ENCODE peak calls at places on chromosomes 13 and 19, in five cellular contexts. F is SK-N-SH, Z is GM23338, U is HCT116, W is A549. V is an unnamed sample.

GRCh38 chr19:33445752-33446070 is 72.2 kb downstream of the CEBPG start:
- DNase-seq in W (no peak), F (no peak), Z (no peak), U (no peak), V (no peak)

GRCh38 chr19:3708207-3708931 is at the start of gene TJP3:
- DNase-seq in F (peak; percentile 35), U (peak; percentile 65), Z (peak; percentile 44), W (no peak), V (no peak)

GRCh38 chr19:35995655-35995993 is 636 bp downstream of the SDHAF1 start:
- DNase-seq in Z (peak; percentile 85), W (peak; percentile 69), U (no peak), F (peak; percentile 67), V (peak; percentile 19)

GRCh38 chr13:108755084-108755483 is 125.7 kb downstream of the MYO16 start:
- DNase-seq in W (no peak), Z (no peak), F (no peak), U (no peak), V (no peak)

GRCh38 chr13:79270859-79271258 is 135.2 kb downstream of the RBM26 start:
- DNase-seq in F (no peak), U (no peak), Z (no peak), W (no peak), V (no peak)

GRCh38 chr13:81247711-81248110 is 906.8 kb upstream of the SPRY2 start:
- DNase-seq in U (no peak), F (no peak), Z (no peak), W (no peak), V (no peak)

GRCh38 chr19:2119916-2120785 is 23.4 kb downstream of the IZUMO4 start:
- DNase-seq in F (no peak), U (no peak), W (no peak), Z (no peak), V (no peak)

GRCh38 chr13:40120288-40120687 is 464.8 kb downstream of the COG6 start:
- DNase-seq in Z (no peak), F (no peak), W (no peak), U (no peak), V (no peak)

GRCh38 chr19:8609210-8610040 is 1.1 kb downstream of the ADAMTS10 start:
- DNase-seq in Z (peak; percentile 87), W (peak; percentile 91), F (peak; percentile 92), U (peak; percentile 15), V (peak; percentile 42)

GRCh38 chr13:38575427-38575826 is 111.5 kb upstream of the FREM2 start:
- DNase-seq in W (no peak), Z (no peak), U (no peak), F (no peak), V (no peak)

GRCh38 chr13:38582133-38582532 is 104.7 kb upstream of the FREM2 start:
- DNase-seq in Z (peak; percentile 72), W (peak; percentile 32), F (peak; percentile 20), U (no peak), V (peak; percentile 8)

GRCh38 chr13:38577048-38577447 is 109.8 kb upstream of the FREM2 start:
- DNase-seq in F (no peak), Z (peak; percentile 43), W (no peak), U (no peak), V (no peak)
- TF ChIP-seq CTCF in F (no peak), Z (no peak), W (no peak), U (no peak), V (no peak)

GRCh38 chr13:42334329-42334706 is 62.4 kb downstream of the AKAP11 start:
- DNase-seq in U (no peak), W (no peak), F (no peak), Z (no peak), V (no peak)
- TF ChIP-seq REST in U (no peak), W (no peak), F (no peak), Z (no peak), V (no peak)

DNA sequence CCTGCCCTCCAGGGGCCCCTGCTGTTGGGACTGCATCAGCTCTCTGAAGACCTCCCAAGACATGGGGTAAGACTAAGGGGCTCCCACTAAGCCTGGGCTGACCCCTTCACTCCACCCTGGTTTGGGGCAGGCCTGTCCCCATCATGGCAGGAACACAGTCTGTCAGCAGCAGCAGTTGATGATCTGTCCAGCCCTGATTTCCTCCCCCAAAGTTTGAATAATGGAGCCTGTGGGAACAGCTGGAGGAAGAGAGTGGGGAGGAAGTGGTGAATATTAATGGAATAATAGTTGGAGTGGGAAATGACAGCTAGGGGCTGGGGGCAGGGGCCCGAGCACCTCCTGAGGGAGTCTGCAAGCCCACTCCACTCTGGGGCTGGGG is 1.3 kb upstream of the B3GNT8 start:
- DNase-seq in U (no peak), F (no peak), W (no peak), Z (no peak), V (no peak)
- H3K27ac ChIP-seq in U (no peak overlapping the region), F (no peak overlapping the region), W (no peak overlapping the region), Z (no peak overlapping the region), V (peak overlapping the region; percentile 86)

DNA sequence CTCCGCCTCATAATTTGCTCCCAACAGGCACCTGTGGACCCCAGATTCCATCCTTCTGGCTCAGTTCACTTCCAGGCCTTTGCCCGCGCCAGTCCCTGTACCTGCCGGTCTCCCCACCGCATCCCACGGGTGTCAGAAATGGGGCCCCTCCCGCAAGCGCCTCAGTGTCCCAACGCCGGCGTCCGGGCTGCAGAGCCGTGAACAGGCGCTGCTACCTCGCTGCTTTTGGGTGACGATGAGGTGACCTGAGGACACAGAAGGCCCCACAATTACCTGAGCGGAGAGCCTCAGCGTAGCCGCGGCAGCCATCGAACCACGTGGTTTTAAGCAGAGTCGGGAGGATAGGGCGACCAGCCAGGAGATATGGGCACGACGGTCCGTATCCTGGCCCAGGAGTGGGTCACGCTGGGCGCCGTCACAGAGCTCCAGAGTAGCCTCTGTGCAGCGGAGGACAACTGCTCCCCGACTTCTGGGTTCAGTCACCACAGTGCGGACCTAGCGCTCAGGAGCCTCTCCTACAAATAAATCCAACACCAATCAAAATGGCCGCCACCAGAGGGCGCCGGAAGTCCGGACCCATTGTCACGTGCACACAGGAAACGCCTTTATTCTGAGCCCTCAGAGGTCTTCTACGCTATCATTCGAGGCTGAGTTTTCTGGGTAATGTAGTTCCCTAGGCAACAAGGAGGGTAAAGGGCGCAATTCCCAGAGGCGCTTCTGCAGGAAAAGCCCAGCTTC is at the start of gene ZNF814:
- DNase-seq in Z (peak; percentile 99), U (no peak), W (peak; percentile 85), F (peak; percentile 74), V (peak; percentile 94)
- TF ChIP-seq CTCF in Z (peak; percentile 16), U (no peak), W (peak; percentile 10), F (peak; percentile 27), V (no peak)

GRCh38 chr13:23445794-23446193 is 12.3 kb upstream of the SACS start:
- DNase-seq in U (no peak), W (no peak), Z (no peak), F (no peak), V (no peak)

GRCh38 chr13:23443110-23443509 is 9.6 kb upstream of the SACS start:
- DNase-seq in Z (no peak), U (no peak), F (no peak), W (no peak), V (no peak)

GRCh38 chr13:23436680-23437079 is 3.2 kb upstream of the SACS start:
- DNase-seq in W (no peak), U (no peak), Z (no peak), F (no peak), V (no peak)

GRCh38 chr13:23443878-23444277 is 10.4 kb upstream of the SACS start:
- DNase-seq in W (no peak), F (no peak), Z (no peak), U (no peak), V (no peak)

DNA sequence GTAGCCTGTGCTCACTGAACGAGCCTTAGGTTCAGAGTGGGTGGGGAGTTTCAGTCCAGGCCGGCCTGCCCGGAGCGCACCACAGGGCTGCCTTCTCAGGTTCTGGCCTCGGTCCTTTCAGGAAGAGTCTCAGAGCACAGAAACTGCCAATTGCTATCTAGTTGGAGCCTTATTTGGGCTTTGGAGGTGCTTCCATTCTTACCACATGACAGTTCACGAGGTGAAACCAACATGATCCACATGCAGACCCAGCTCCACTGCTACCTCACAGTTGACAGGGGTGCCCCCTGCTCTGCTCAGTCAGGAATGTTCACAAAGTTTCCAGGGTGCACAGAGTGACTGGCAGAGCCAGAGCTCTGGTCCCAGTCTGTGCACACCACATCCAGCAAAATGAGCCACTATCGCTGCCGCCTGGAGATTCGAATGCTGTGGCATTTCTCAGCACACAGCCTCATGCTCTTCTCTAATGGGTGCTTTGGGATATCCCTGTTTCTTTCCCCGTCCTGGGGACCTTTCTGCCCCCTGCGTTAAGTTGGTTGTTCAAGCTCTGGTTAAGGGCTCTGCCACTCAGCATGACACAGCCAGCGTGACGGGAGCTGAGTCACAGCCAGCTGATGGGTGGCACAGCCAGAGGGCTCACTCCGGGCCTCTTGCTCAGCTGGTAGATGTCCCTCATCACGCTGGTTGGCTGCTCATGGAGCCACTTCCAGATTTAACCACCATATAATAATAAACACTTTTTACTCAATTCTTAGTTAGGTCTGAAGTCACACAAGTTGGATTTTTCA is 7.5 kb upstream of the SACS start:
- DNase-seq in U (no peak), W (peak; percentile 20), Z (no peak), F (no peak), V (no peak)
- TF ChIP-seq REST in U (no peak), W (no peak), Z (no peak), F (no peak), V (no peak)

DNA sequence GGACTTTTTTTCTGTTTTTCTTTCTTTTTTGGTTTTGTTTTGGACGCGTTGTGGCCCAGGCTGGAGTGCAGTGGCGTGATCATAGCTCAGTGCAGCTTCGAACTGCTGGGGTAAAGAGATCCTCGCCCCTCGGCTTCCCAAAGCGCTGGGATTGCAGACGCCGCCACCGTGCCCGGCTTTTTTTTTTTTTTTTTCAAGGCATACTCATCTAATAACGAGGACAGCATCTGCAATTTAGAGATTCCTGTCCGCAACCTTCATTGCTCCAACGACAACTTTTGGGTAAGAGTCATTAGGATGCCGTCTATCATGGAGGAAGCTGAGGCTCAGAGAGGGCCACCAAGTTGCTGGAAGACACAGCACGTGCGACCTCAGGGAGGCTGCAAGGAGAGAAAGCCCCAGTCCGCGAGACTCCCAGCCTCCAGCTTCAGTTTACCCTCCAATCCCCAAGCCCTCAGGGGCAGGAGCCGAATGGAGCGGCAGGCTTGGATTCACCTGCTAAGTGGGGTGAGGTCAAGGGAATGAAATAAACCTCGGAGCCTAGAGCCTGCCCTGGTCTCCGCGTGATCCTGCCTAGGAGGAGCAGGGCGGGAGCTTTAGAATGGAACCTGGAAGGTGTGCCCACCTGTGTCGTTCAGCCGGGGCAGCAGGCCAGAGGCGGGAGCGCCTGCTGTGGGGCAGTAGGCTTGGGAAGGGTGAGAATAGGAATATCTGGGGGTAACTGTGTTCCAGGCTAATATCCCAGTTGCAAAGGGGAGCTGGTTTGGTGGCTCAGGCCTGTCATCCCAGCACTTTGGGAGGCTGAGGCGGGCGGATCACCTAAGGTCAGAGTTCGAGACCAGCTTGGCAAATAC is 676 bp upstream of the POLRMT start:
- DNase-seq in W (no peak), U (no peak), Z (no peak), F (no peak), V (no peak)
- H3K27ac ChIP-seq in W (peak overlapping the region; percentile 97), U (peak overlapping the region; percentile 65), Z (peak overlapping the region; percentile 86), F (peak overlapping the region; percentile 62), V (peak overlapping the region; percentile 66)

GRCh38 chr13:44978328-44978727 is 10.9 kb downstream of the NUFIP1 start:
- DNase-seq in U (no peak), F (no peak), W (no peak), Z (no peak), V (no peak)
- TF ChIP-seq CTCF in U (no peak), F (peak; percentile 35), W (no peak), Z (peak; percentile 20), V (no peak)

V was measured in HL-60.